ENCODE peak calls at places on chromosomes 4 and X, in four cellular contexts. D is foreskin fibroblast, G is PC-9, Y is upper lobe of right lung. U is an unnamed sample.

GRCh38 chr4:84920591-84920990 is 45.9 kb downstream of the WDFY3 start:
- DNase-seq in D (peak; percentile 83), G (no peak), Y (no peak), U (peak; percentile 43)

GRCh38 chr4:121705521-121705920 is 8.7 kb upstream of the ANXA5 start:
- DNase-seq in D (no peak), G (no peak), Y (no peak), U (no peak)

GRCh38 chr4:79308087-79308486 is 17.8 kb downstream of the NAA11 start:
- DNase-seq in D (no peak), G (no peak), Y (no peak), U (no peak)

GRCh38 chrX:19698125-19698524 is 182.8 kb upstream of the MAP3K15 start:
- DNase-seq in D (peak; percentile 84), G (no peak), Y (no peak), U (peak; percentile 21)

GRCh38 chr4:10898072-10898471 is 213.5 kb upstream of the CLNK start:
- DNase-seq in D (no peak), G (no peak), Y (no peak), U (no peak)

GRCh38 chr4:75172551-75172950 is 239.6 kb downstream of the PARM1 start:
- DNase-seq in D (no peak), G (no peak), Y (no peak), U (no peak)

GRCh38 chrX:88170528-88170927 is 576.5 kb upstream of the CPXCR1 start:
- DNase-seq in D (no peak), G (no peak), Y (no peak), U (no peak)

GRCh38 chrX:104122829-104123228 is 10.5 kb downstream of the ZCCHC18 start:
- DNase-seq in D (no peak), G (no peak), Y (no peak), U (no peak)

GRCh38 chr4:169253904-169254303 is 16.9 kb downstream of the SH3RF1 start:
- DNase-seq in D (peak; percentile 85), G (no peak), Y (no peak), U (peak; percentile 75)

GRCh38 chr4:20287246-20287645 is 35.5 kb downstream of the SLIT2 start:
- DNase-seq in D (peak; percentile 41), G (no peak), Y (no peak), U (no peak)

GRCh38 chr4:89439533-89439932 is 131.9 kb upstream of the GPRIN3 start:
- DNase-seq in D (no peak), G (no peak), Y (no peak), U (no peak)

GRCh38 chr4:89438102-89438831 is 130.7 kb upstream of the GPRIN3 start:
- DNase-seq in D (peak; percentile 58), G (no peak), Y (peak; percentile 62), U (peak; percentile 8)

DNA sequence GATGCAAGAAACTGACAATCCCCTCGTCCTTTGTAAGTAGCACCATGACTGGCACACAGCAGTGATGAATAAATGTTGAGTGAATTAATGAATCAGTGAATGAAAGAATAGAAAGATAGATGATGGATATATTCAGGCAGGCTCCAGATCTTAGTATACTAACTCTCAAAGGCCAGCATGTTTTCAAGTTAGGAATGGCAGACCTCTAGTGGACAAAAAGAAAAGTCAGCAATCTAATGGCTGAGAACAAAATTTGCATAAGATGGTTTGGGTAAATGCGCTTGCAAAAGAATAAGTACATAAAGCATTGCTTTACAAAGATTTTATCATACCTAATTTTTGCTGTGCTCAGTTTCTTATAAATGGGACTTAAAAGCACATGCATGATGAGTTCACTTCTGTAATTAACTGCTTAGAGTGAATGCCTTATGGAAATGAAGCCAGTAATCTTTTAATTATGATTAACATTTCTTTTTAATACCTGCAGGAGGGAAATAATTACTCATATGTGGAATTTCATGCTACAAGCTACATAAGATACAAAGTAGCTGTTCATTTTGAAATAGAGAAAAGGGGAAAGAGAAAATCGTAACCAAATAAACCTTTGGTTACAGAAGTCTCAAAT is 126.9 kb upstream of the GPRIN3 start:
- DNase-seq in D (peak; percentile 54), G (no peak), Y (no peak), U (peak; percentile 1)
- TF ChIP-seq CTCF in D (peak; percentile 69), G (peak; percentile 65), Y (peak; percentile 75), U (peak; percentile 73)

DNA sequence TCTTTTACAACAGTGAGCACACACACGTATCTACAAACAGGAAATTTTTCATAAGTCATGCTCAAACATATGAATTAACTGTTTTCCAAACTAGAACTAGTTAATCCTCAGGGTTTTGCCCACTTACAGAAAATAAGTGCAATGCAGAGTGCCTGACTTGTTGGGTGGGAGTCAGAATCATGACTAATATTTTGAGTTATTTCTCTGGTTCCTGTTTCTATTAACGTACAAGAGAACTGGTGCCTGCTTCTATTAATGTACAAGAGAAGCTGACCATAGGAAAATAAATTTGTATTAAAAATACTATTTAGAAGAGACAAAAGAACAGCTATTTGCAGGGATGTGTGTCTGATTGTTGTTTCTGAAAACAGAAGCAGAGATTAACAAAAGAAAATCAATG is 137.8 kb downstream of the GPC3 start:
- DNase-seq in D (no peak), G (no peak), Y (no peak), U (no peak)
- H3K4me3 ChIP-seq in D (no peak overlapping the region), G (no peak overlapping the region), Y (no peak overlapping the region), U (no peak overlapping the region)

GRCh38 chrX:50067435-50068292 is 133.1 kb downstream of the AKAP4 start:
- DNase-seq in D (peak; percentile 18), G (no peak), Y (no peak), U (no peak)
- TF ChIP-seq CTCF in D (no peak), G (no peak), Y (no peak), U (no peak)

DNA sequence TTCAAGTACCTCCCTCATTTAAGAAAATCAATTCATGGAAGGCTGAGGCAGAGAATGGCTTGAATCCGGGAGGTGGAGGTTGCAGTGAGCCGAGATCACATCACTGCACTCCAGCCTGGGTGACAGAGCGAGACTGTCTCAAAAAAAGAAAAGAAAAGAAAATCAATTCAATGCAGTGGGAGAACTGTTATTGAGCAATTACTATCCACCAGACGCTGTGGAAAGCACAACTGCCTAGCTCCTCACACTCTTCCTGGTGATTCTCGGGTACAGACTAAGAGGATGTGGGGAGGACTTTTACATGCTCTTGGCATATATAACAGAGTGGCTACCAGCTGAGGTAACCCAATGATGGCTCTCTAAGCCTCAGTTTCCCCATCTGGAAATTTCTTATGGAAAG is 2.7 kb upstream of the TMSB4X start:
- DNase-seq in D (no peak), G (no peak), Y (no peak), U (no peak)
- H3K4me3 ChIP-seq in D (no peak overlapping the region), G (no peak overlapping the region), Y (peak overlapping the region; percentile 70), U (no peak overlapping the region)

DNA sequence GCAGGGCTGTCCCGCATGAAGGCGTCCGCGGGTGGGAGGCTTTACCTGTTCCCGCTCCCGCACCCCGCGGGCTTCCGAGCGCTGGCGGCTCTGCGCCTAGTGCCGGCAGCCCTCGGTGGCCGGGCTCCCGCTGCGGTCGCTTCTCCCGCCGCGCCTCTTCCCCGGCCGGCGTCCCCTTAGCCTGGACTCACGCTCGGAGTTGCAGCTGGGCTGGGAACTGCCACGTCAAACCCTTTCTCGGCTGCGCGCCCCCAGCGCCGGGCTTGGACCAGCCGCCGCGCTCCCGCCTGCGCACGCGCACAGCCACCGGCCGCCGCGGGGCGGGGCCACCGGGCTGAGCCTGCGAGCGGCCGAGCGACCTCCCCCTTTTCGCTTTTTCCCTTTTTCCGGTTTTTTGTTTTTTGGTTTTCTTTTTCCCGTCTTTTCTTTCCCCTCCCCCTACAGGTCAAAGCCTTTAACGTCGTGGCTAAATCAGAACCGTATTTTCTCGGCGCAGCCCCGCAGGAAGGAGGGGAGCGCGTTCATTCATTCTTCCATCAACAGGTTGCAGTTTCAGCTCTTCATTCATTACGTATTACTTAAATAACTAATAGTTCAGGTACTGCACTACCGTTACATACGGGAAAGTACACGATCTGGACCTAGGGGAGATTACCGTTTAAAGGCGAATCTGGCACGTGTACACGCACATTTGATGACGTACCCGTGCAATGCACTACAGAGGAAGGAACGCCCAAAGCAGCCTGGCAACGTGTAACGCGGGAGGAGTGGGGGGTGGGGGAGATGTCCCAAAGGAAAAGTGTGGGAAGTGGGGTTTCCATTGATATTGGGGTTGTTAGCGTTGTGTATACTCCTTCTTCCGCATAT is at the start of gene SEC24D:
- DNase-seq in D (peak; percentile 97), G (peak; percentile 47), Y (peak; percentile 94), U (peak; percentile 40)
- TF ChIP-seq CTCF in D (no peak), G (no peak), Y (no peak), U (no peak)

DNA sequence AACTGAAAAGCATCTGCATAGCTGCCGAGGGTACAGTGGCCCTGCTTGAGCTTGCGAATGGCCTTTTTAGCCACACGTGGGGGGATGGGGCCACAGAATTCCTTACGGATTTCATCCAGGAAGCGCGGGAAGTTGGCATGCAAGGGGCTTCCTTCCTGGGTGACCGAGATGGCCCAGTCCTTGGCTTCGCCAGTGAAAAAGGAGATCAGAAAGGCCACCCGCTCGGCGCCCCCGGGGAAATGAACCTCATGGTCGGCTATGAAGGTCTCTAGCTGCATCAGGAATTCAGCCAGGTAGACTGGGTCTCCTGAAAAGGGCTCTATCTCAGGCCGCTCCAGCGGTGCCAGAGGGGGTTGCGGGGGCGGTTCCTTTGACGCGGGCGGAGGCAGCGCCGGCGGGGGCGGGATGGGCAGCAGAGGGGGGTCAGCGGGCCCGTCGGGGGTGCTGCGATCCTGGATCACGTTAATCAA is 918 bp downstream of the RTL5 start:
- DNase-seq in D (no peak), G (no peak), Y (no peak), U (no peak)
- H3K4me3 ChIP-seq in D (peak overlapping the region; percentile 51), G (no peak overlapping the region), Y (peak overlapping the region; percentile 56), U (peak overlapping the region; percentile 35)

DNA sequence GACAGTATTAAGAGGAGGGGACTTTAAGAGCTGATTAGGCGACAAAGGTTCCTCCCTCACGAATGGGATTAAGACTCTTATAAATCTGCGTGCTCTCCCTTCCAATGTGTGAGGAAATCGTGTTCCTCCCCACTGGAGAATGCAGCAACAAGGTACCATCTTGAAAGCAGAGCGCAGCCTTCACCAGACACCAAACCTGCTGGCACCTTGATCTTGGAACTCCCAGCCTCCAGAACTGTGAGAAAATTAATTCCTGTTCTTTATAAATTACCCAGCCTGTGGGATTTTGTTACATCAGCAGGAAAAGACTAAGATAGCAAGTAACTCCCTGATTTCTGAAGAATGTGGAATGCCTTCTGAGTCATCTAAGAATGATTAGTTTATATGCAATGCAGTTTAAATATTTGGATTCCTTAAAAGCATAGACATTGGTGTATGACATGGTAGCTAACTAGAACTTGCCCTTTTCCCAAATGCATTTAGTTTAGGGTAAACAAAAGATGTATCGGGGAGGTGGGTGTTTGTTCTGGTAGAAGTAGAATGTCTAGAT is 86.1 kb downstream of the USP46 start:
- DNase-seq in D (peak; percentile 70), G (no peak), Y (no peak), U (peak; percentile 37)
- TF ChIP-seq CTCF in D (no peak), G (no peak), Y (no peak), U (no peak)

GRCh38 chrX:48957827-48958634 is 624 bp upstream of the OTUD5 start:
- DNase-seq in D (peak; percentile 98), G (peak; percentile 83), Y (peak; percentile 96), U (peak; percentile 94)

GRCh38 chrX:48957477-48957826 is at the start of gene OTUD5:
- DNase-seq in D (peak; percentile 78), G (no peak), Y (peak; percentile 86), U (no peak)

GRCh38 chrX:48961585-48962091 is 4.2 kb upstream of the OTUD5 start:
- DNase-seq in D (peak; percentile 34), G (no peak), Y (no peak), U (no peak)

GRCh38 chrX:48958635-48959094 is 1.3 kb upstream of the OTUD5 start:
- DNase-seq in D (peak; percentile 79), G (peak; percentile 42), Y (peak; percentile 64), U (peak; percentile 32)

DNA sequence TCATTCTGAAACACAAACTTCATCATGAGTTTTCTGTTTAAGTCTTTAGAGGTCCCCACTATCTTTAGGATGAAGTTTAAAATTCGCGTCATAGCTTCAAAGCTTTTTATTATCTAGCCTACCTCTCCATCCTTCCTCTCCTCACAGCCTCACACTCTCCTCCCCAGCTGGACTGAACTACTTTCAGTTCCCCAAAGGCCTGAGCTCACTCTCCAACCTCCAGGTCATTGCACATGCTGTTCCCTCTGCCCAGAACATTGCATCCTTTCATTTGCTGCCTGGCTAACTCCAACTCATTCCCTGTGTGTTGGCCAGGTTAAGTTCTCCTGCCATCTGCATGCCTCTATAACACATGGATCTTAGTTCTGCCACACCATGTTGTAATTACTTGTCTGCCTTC is 2.9 kb upstream of the OTUD5 start:
- DNase-seq in D (no peak), G (no peak), Y (no peak), U (no peak)
- H3K4me3 ChIP-seq in D (no peak overlapping the region), G (no peak overlapping the region), Y (no peak overlapping the region), U (no peak overlapping the region)

U was measured in AG09309.